ENCODE peak calls at places on chromosomes 1 and 21, in eight cellular contexts. One of them, this sample, is unnamed.

GRCh38 chr1:29532741-29533140 is 296.4 kb downstream of the PTPRU start:
- DNase-seq in lung: peak; percentile 9
- DNase-seq in OCI-LY7: no peak
- DNase-seq in endodermal cell: no peak
- DNase-seq in Peyer's patch: peak; percentile 14
- DNase-seq in astrocyte of the cerebellum: no peak
- DNase-seq in PC-9: no peak
- DNase-seq in fibroblast of the aortic adventitia: peak; percentile 7
- DNase-seq in this sample: no peak

GRCh38 chr1:77506771-77507170 is 175.7 kb downstream of the ZZZ3 start:
- DNase-seq in Peyer's patch: no peak
- DNase-seq in PC-9: no peak
- DNase-seq in astrocyte of the cerebellum: no peak
- DNase-seq in OCI-LY7: no peak
- DNase-seq in fibroblast of the aortic adventitia: no peak
- DNase-seq in lung: no peak
- DNase-seq in endodermal cell: no peak
- DNase-seq in this sample: no peak

GRCh38 chr1:1614204-1614953 is 921 bp upstream of the MIB2 start:
- DNase-seq in astrocyte of the cerebellum: no peak
- DNase-seq in endodermal cell: peak; percentile 54
- DNase-seq in Peyer's patch: peak; percentile 48
- DNase-seq in lung: peak; percentile 69
- DNase-seq in fibroblast of the aortic adventitia: peak; percentile 91
- DNase-seq in PC-9: peak; percentile 17
- DNase-seq in OCI-LY7: no peak
- DNase-seq in this sample: no peak

GRCh38 chr1:58993403-58993802 is 209.6 kb upstream of the JUN start:
- DNase-seq in astrocyte of the cerebellum: no peak
- DNase-seq in PC-9: no peak
- DNase-seq in Peyer's patch: no peak
- DNase-seq in lung: no peak
- DNase-seq in endodermal cell: no peak
- DNase-seq in fibroblast of the aortic adventitia: no peak
- DNase-seq in OCI-LY7: no peak
- DNase-seq in this sample: no peak

GRCh38 chr1:169904834-169905233 is 11.1 kb upstream of the SCYL3 start:
- DNase-seq in lung: no peak
- DNase-seq in endodermal cell: no peak
- DNase-seq in OCI-LY7: no peak
- DNase-seq in astrocyte of the cerebellum: no peak
- DNase-seq in fibroblast of the aortic adventitia: no peak
- DNase-seq in Peyer's patch: no peak
- DNase-seq in PC-9: no peak
- DNase-seq in this sample: peak; percentile 28

GRCh38 chr1:46062651-46063319 is 69.6 kb downstream of the PIK3R3 start:
- DNase-seq in OCI-LY7: no peak
- DNase-seq in fibroblast of the aortic adventitia: peak; percentile 19
- DNase-seq in lung: no peak
- DNase-seq in endodermal cell: no peak
- DNase-seq in astrocyte of the cerebellum: no peak
- DNase-seq in PC-9: no peak
- DNase-seq in Peyer's patch: no peak
- DNase-seq in this sample: peak; percentile 56

GRCh38 chr1:113253187-113253966 is 136.9 kb upstream of the MAGI3 start:
- DNase-seq in astrocyte of the cerebellum: no peak
- DNase-seq in lung: no peak
- DNase-seq in Peyer's patch: no peak
- DNase-seq in endodermal cell: no peak
- DNase-seq in fibroblast of the aortic adventitia: no peak
- DNase-seq in PC-9: no peak
- DNase-seq in OCI-LY7: no peak
- DNase-seq in this sample: no peak

GRCh38 chr1:98315309-98315708 is 346.2 kb upstream of the SNX7 start:
- DNase-seq in Peyer's patch: no peak
- DNase-seq in astrocyte of the cerebellum: peak; percentile 78
- DNase-seq in fibroblast of the aortic adventitia: peak; percentile 80
- DNase-seq in lung: no peak
- DNase-seq in OCI-LY7: no peak
- DNase-seq in PC-9: no peak
- DNase-seq in endodermal cell: no peak
- DNase-seq in this sample: no peak

DNA sequence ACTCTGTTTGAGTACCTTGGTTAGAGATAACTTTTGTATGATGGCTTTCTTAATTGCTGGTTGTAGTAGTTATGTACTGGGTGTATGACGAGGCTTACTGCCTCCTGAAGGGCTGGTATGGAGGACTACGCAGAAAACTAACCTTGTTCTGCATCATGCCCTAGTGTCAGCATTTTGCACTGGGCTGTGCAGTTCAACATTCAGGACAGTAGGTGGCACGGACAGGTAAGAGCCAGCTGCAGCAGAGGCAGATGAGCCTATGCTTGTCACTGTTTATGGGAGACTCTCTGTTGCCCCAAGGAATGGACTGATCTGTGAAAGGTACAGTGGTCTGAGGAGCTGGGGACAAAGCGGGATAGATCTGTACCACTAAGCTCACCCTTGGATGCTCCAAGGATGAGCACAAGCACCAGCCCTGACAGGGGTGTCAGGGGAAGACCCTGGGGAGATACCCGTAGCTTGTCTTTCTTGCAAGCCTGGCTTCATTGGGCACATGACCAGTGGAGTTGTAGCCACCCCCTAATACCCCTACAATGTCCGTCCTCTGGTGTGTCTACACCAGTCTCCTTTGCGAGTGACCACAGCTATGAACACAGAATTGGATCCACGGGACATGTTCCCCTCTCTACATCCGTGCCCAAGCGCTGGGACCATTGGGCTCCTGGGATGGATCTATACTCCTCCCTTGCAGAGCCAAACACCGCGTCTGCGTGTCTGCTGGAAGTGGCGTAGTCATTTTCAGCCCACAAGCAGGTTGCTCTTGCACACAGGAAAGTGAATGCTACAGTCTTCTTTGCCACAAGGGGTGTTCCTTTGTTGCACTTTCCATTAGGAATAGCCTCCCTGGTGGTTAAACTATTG is 51.1 kb upstream of the CFHR3 start:
- DNase-seq in OCI-LY7: peak; percentile 58
- DNase-seq in endodermal cell: peak; percentile 94
- DNase-seq in astrocyte of the cerebellum: peak; percentile 13
- DNase-seq in lung: peak; percentile 45
- DNase-seq in fibroblast of the aortic adventitia: peak; percentile 50
- DNase-seq in PC-9: peak; percentile 58
- DNase-seq in Peyer's patch: peak; percentile 25
- DNase-seq in this sample: peak; percentile 83
- TF ChIP-seq CTCF in OCI-LY7: peak; percentile 75
- TF ChIP-seq CTCF in endodermal cell: peak; percentile 87
- TF ChIP-seq CTCF in astrocyte of the cerebellum: peak; percentile 68
- TF ChIP-seq CTCF in lung: no peak
- TF ChIP-seq CTCF in fibroblast of the aortic adventitia: peak; percentile 74
- TF ChIP-seq CTCF in PC-9: peak; percentile 91
- TF ChIP-seq CTCF in Peyer's patch: no peak
- TF ChIP-seq CTCF in this sample: peak; percentile 93

GRCh38 chr1:43930949-43931275 is 2.7 kb upstream of the ARTN start:
- DNase-seq in endodermal cell: no peak
- DNase-seq in PC-9: no peak
- DNase-seq in astrocyte of the cerebellum: no peak
- DNase-seq in Peyer's patch: no peak
- DNase-seq in lung: no peak
- DNase-seq in OCI-LY7: no peak
- DNase-seq in fibroblast of the aortic adventitia: no peak
- DNase-seq in this sample: no peak

GRCh38 chr1:43933386-43934278 is at the start of gene ARTN:
- DNase-seq in Peyer's patch: no peak
- DNase-seq in astrocyte of the cerebellum: no peak
- DNase-seq in OCI-LY7: no peak
- DNase-seq in endodermal cell: peak; percentile 91
- DNase-seq in lung: peak; percentile 46
- DNase-seq in PC-9: peak; percentile 80
- DNase-seq in fibroblast of the aortic adventitia: no peak
- DNase-seq in this sample: no peak

GRCh38 chr1:43934279-43934985 is 831 bp downstream of the ARTN start:
- DNase-seq in PC-9: peak; percentile 90
- DNase-seq in lung: peak; percentile 59
- DNase-seq in endodermal cell: peak; percentile 95
- DNase-seq in OCI-LY7: peak; percentile 70
- DNase-seq in fibroblast of the aortic adventitia: peak; percentile 63
- DNase-seq in astrocyte of the cerebellum: peak; percentile 59
- DNase-seq in Peyer's patch: peak; percentile 49
- DNase-seq in this sample: peak; percentile 69

GRCh38 chr1:43931711-43932660 is 1.6 kb upstream of the ARTN start:
- DNase-seq in astrocyte of the cerebellum: no peak
- DNase-seq in PC-9: no peak
- DNase-seq in lung: no peak
- DNase-seq in endodermal cell: no peak
- DNase-seq in Peyer's patch: no peak
- DNase-seq in fibroblast of the aortic adventitia: no peak
- DNase-seq in OCI-LY7: no peak
- DNase-seq in this sample: no peak

GRCh38 chr1:43932786-43933385 is 715 bp upstream of the ARTN start:
- DNase-seq in PC-9: no peak
- DNase-seq in astrocyte of the cerebellum: no peak
- DNase-seq in OCI-LY7: no peak
- DNase-seq in endodermal cell: no peak
- DNase-seq in lung: no peak
- DNase-seq in fibroblast of the aortic adventitia: peak; percentile 49
- DNase-seq in Peyer's patch: no peak
- DNase-seq in this sample: no peak
- H3K4me3 ChIP-seq in PC-9: peak overlapping the region; percentile 90
- H3K4me3 ChIP-seq in astrocyte of the cerebellum: peak overlapping the region; percentile 39
- H3K4me3 ChIP-seq in OCI-LY7: no peak overlapping the region
- H3K4me3 ChIP-seq in endodermal cell: peak overlapping the region; percentile 73
- H3K4me3 ChIP-seq in lung: no peak overlapping the region
- H3K4me3 ChIP-seq in fibroblast of the aortic adventitia: peak overlapping the region; percentile 37
- H3K4me3 ChIP-seq in Peyer's patch: peak overlapping the region; percentile 20
- H3K4me3 ChIP-seq in this sample: no peak overlapping the region

GRCh38 chr1:192485692-192486436 is 89.7 kb upstream of the RGS1 start:
- DNase-seq in astrocyte of the cerebellum: peak; percentile 99
- DNase-seq in lung: peak; percentile 82
- DNase-seq in Peyer's patch: no peak
- DNase-seq in fibroblast of the aortic adventitia: peak; percentile 100
- DNase-seq in OCI-LY7: no peak
- DNase-seq in endodermal cell: no peak
- DNase-seq in PC-9: peak; percentile 43
- DNase-seq in this sample: no peak

GRCh38 chr1:192491804-192492554 is 83.6 kb upstream of the RGS1 start:
- DNase-seq in lung: no peak
- DNase-seq in Peyer's patch: no peak
- DNase-seq in PC-9: no peak
- DNase-seq in OCI-LY7: no peak
- DNase-seq in fibroblast of the aortic adventitia: no peak
- DNase-seq in astrocyte of the cerebellum: no peak
- DNase-seq in endodermal cell: no peak
- DNase-seq in this sample: no peak

GRCh38 chr1:192489748-192490147 is 85.8 kb upstream of the RGS1 start:
- DNase-seq in OCI-LY7: peak; percentile 23
- DNase-seq in astrocyte of the cerebellum: peak; percentile 80
- DNase-seq in fibroblast of the aortic adventitia: peak; percentile 81
- DNase-seq in PC-9: peak; percentile 49
- DNase-seq in endodermal cell: no peak
- DNase-seq in lung: no peak
- DNase-seq in Peyer's patch: no peak
- DNase-seq in this sample: peak; percentile 19

GRCh38 chr1:192489046-192489445 is 86.5 kb upstream of the RGS1 start:
- DNase-seq in lung: no peak
- DNase-seq in Peyer's patch: no peak
- DNase-seq in fibroblast of the aortic adventitia: peak; percentile 61
- DNase-seq in PC-9: no peak
- DNase-seq in astrocyte of the cerebellum: no peak
- DNase-seq in endodermal cell: no peak
- DNase-seq in OCI-LY7: no peak
- DNase-seq in this sample: no peak

DNA sequence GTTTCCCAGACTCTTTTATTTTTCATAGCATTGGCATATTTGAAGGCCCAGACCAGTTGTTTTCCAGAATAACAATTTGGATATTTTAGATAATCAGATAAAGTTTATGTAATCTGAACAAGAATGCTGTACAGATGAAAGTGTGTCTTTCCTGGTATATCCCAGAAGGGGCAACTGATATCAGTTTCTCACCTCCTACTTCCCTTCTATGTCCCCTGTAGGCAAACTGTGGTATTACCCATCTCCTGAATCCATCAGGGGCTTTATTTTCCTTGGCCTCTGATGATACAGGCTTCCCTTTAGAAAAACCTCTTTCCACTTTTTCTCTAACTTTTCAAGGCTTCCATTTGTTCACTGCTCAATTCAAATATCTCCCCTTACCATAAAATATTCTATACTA is 87.5 kb upstream of the RGS1 start:
- DNase-seq in Peyer's patch: no peak
- DNase-seq in lung: no peak
- DNase-seq in PC-9: no peak
- DNase-seq in astrocyte of the cerebellum: no peak
- DNase-seq in endodermal cell: no peak
- DNase-seq in OCI-LY7: no peak
- DNase-seq in fibroblast of the aortic adventitia: no peak
- DNase-seq in this sample: no peak
- TF ChIP-seq CTCF in Peyer's patch: no peak
- TF ChIP-seq CTCF in lung: no peak
- TF ChIP-seq CTCF in PC-9: peak; percentile 18
- TF ChIP-seq CTCF in astrocyte of the cerebellum: no peak
- TF ChIP-seq CTCF in endodermal cell: peak; percentile 79
- TF ChIP-seq CTCF in OCI-LY7: peak; percentile 27
- TF ChIP-seq CTCF in fibroblast of the aortic adventitia: peak; percentile 37
- TF ChIP-seq CTCF in this sample: no peak

DNA sequence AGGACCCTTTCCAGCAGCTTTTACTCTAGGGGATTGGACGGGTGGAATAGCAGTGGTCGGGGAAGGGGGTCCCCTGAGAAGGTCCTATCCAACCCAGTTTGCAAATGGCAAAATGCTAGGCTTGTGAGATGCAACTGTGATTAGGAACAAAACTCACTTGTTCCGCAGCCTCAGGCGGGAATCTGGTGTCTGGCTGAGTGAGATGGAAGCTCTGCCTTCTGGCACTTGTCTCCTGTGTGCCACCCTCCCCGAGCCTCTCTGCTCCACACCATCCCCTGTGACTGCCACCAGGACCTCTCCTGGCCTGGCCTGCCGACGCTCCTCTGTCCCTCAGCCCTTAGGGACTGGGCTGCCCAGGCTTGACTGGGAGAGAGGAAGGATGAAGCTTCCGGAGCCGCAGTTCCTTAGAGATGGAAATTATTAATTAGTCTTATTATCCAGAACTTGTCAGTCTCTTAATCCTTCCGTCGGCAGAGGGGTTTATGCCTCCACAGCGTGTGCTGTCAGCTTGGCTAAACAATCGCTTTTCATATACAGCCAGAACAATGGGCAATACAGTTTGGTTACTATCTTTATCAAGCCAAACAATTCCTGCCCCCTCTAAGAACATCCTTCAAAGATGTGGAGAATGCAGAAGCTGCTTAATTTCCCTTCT is 292.8 kb upstream of the VAMP3 start:
- DNase-seq in OCI-LY7: no peak
- DNase-seq in lung: no peak
- DNase-seq in fibroblast of the aortic adventitia: no peak
- DNase-seq in Peyer's patch: no peak
- DNase-seq in endodermal cell: no peak
- DNase-seq in PC-9: no peak
- DNase-seq in astrocyte of the cerebellum: no peak
- DNase-seq in this sample: no peak
- H3K4me3 ChIP-seq in OCI-LY7: no peak overlapping the region
- H3K4me3 ChIP-seq in lung: no peak overlapping the region
- H3K4me3 ChIP-seq in fibroblast of the aortic adventitia: no peak overlapping the region
- H3K4me3 ChIP-seq in Peyer's patch: no peak overlapping the region
- H3K4me3 ChIP-seq in endodermal cell: no peak overlapping the region
- H3K4me3 ChIP-seq in PC-9: no peak overlapping the region
- H3K4me3 ChIP-seq in astrocyte of the cerebellum: no peak overlapping the region
- H3K4me3 ChIP-seq in this sample: no peak overlapping the region

GRCh38 chr21:19322360-19322759 is 918.8 kb upstream of the TMPRSS15 start:
- DNase-seq in endodermal cell: no peak
- DNase-seq in fibroblast of the aortic adventitia: no peak
- DNase-seq in Peyer's patch: no peak
- DNase-seq in astrocyte of the cerebellum: no peak
- DNase-seq in OCI-LY7: no peak
- DNase-seq in PC-9: no peak
- DNase-seq in lung: no peak
- DNase-seq in this sample: no peak
- TF ChIP-seq CTCF in endodermal cell: peak; percentile 54
- TF ChIP-seq CTCF in fibroblast of the aortic adventitia: no peak
- TF ChIP-seq CTCF in Peyer's patch: no peak
- TF ChIP-seq CTCF in astrocyte of the cerebellum: no peak
- TF ChIP-seq CTCF in OCI-LY7: peak; percentile 33
- TF ChIP-seq CTCF in PC-9: no peak
- TF ChIP-seq CTCF in lung: no peak
- TF ChIP-seq CTCF in this sample: no peak